ENCODE peak calls at places on chromosome 16, in seven cellular contexts. K is CD4-positive, CD25-positive, alpha-beta regulatory T cell; V is left kidney; Y is AG04449; Q is NCI-H2081; C is HuH-7; G is activated CD8-positive, alpha-beta memory T cell treated with anti-CD3 and anti-CD28 coated beads for 4 hours. W is an unnamed sample.

GRCh38 chr16:86321491-86321890 is 188.8 kb upstream of the FOXF1 start:
- DNase-seq in Q (no peak), C (no peak), K (no peak), G (no peak), V (no peak), Y (no peak), W (no peak)

GRCh38 chr16:51898872-51899271 is 648.1 kb downstream of the TOX3 start:
- DNase-seq in K (no peak), Q (no peak), G (no peak), Y (no peak), C (no peak), V (no peak), W (no peak)

GRCh38 chr16:87227651-87228015 is 89.6 kb downstream of the C16orf95 start:
- DNase-seq in C (no peak), Q (no peak), G (no peak), K (no peak), V (peak; percentile 26), Y (no peak), W (no peak)

GRCh38 chr16:55444754-55445485 is 34.1 kb upstream of the MMP2 start:
- DNase-seq in V (no peak), Q (no peak), G (no peak), K (no peak), C (no peak), Y (no peak), W (no peak)

GRCh38 chr16:86941731-86942468 is 363.6 kb downstream of the FOXL1 start:
- DNase-seq in Y (no peak), Q (no peak), V (no peak), C (no peak), G (no peak), K (no peak), W (no peak)

GRCh38 chr16:19520861-19521331 is 1.0 kb downstream of the GDE1 start:
- DNase-seq in V (peak; percentile 50), G (no peak), K (no peak), C (no peak), Y (no peak), Q (no peak), W (peak; percentile 66)

GRCh38 chr16:58011652-58012051 is 10.4 kb downstream of the USB1 start:
- DNase-seq in Y (peak; percentile 40), K (no peak), C (no peak), G (no peak), Q (no peak), V (no peak), W (no peak)

GRCh38 chr16:8519179-8519578 is 71.1 kb downstream of the TMEM114 start:
- DNase-seq in V (no peak), Q (no peak), Y (no peak), K (no peak), C (no peak), G (no peak), W (peak; percentile 68)

GRCh38 chr16:28166394-28167208 is 45.2 kb downstream of the XPO6 start:
- DNase-seq in K (no peak), Y (no peak), C (no peak), G (no peak), Q (no peak), V (no peak), W (no peak)

GRCh38 chr16:68079616-68080344 is 5.4 kb upstream of the NFATC3 start:
- DNase-seq in Q (no peak), K (peak; percentile 49), C (peak; percentile 86), G (peak; percentile 54), V (peak; percentile 95), Y (no peak), W (peak; percentile 77)

W was measured in HT-29.